ENCODE peak calls at places on chromosomes 13 and 19, in five cellular contexts. N is CD8-positive, alpha-beta T cell; F is fibroblast of lung; Z is lower lobe of right lung; J is colonic mucosa. C is an unnamed sample. For H3K4me1 and H3K27me3, the result is how much of the 10 kb centered on the place peaks cover.

GRCh38 chr19:41940443-41941409 is 12.5 kb upstream of the ERFL start:
- DNase-seq in N (no peak), F (no peak), Z (no peak), J (no peak), C (no peak)

GRCh38 chr13:22594041-22594440 is 586.7 kb upstream of the SGCG start:
- DNase-seq in N (no peak), F (no peak), Z (no peak), J (no peak), C (no peak)

GRCh38 chr13:100244431-100244830 is 155.5 kb downstream of the PCCA start:
- DNase-seq in N (no peak), F (no peak), Z (no peak), J (no peak), C (no peak)

GRCh38 chr19:41939861-41940442 is 11.7 kb upstream of the ERFL start:
- DNase-seq in N (peak), F (no peak), Z (peak), J (no peak), C (peak)

GRCh38 chr13:108700421-108701170 is 71.2 kb downstream of the MYO16 start:
- DNase-seq in N (no peak), F (peak), Z (no peak), J (no peak), C (no peak)

GRCh38 chr13:71378992-71379905 is 487.8 kb downstream of the DACH1 start:
- DNase-seq in N (no peak), F (peak), Z (no peak), J (no peak), C (no peak)

GRCh38 chr13:37201081-37201480 is 95.6 kb upstream of the CSNK1A1L start:
- DNase-seq in N (no peak), F (peak), Z (no peak), J (no peak), C (no peak)

GRCh38 chr19:10305139-10305806 is 4.3 kb downstream of the ZGLP1 start:
- DNase-seq in N (peak), F (no peak), Z (peak), J (no peak), C (peak)

GRCh38 chr19:366951-367350 is 22.4 kb upstream of the MIER2 start:
- DNase-seq in N (no peak), F (no peak), Z (no peak), J (no peak), C (no peak)

GRCh38 chr13:25848822-25849740 is 202.7 kb downstream of the SHISA2 start:
- DNase-seq in N (no peak), F (no peak), Z (no peak), J (no peak), C (no peak)

GRCh38 chr13:44899967-44900366 is 89.3 kb downstream of the NUFIP1 start:
- DNase-seq in N (no peak), F (no peak), Z (no peak), J (no peak), C (no peak)

GRCh38 chr13:21338156-21338555 is 120.9 kb downstream of the ZDHHC20 start:
- DNase-seq in N (no peak), F (no peak), Z (no peak), J (no peak), C (no peak)

GRCh38 chr13:26476111-26476743 is 81.3 kb upstream of the WASF3 start:
- DNase-seq in N (no peak), F (peak), Z (no peak), J (no peak), C (no peak)

GRCh38 chr19:10565028-10565566 is 713 bp downstream of the KRI1 start:
- DNase-seq in N (peak), F (peak), Z (peak), J (peak), C (no peak)

GRCh38 chr13:49627831-49628652 is at the start of gene ARL11:
- DNase-seq in N (peak), F (no peak), Z (peak), J (peak), C (peak)

GRCh38 chr13:98999635-98999952 is 21.7 kb upstream of the DOCK9 start:
- DNase-seq in N (no peak), F (peak), Z (no peak), J (no peak), C (no peak)

GRCh38 chr19:18110833-18111232 is 13.3 kb downstream of the MAST3 start:
- DNase-seq in N (no peak), F (no peak), Z (peak), J (peak), C (peak)

GRCh38 chr13:48783831-48784230 is 130.1 kb downstream of the CYSLTR2 start:
- DNase-seq in N (no peak), F (no peak), Z (no peak), J (no peak), C (no peak)

GRCh38 chr13:50162001-50162400 is 146.8 kb downstream of the KCNRG start:
- DNase-seq in N (no peak), F (no peak), Z (no peak), J (no peak), C (no peak)

GRCh38 chr13:110960219-110960618 is 45.4 kb upstream of the ANKRD10 start:
- DNase-seq in N (no peak), F (no peak), Z (no peak), J (no peak), C (no peak)

GRCh38 chr13:97131447-97131846 is 90.7 kb upstream of the MBNL2 start:
- DNase-seq in N (no peak), F (no peak), Z (no peak), J (no peak), C (no peak)

GRCh38 chr13:114263590-114263989 is 17.8 kb upstream of the UPF3A start:
- DNase-seq in N (peak), F (no peak), Z (no peak), J (no peak), C (no peak)

GRCh38 chr13:100209857-100210580 is 121.1 kb downstream of the PCCA start:
- DNase-seq in N (no peak), F (peak), Z (no peak), J (no peak), C (no peak)

GRCh38 chr19:43847884-43848283 is 20.8 kb downstream of the ZNF283 start:
- DNase-seq in N (no peak), F (no peak), Z (no peak), J (no peak), C (no peak)

GRCh38 chr19:50409347-50409746 is 9.4 kb upstream of the SPIB start:
- DNase-seq in N (no peak), F (no peak), Z (no peak), J (no peak), C (no peak)

GRCh38 chr13:79282976-79283375 is 123.1 kb downstream of the RBM26 start:
- DNase-seq in N (no peak), F (peak), Z (no peak), J (no peak), C (no peak)

GRCh38 chr13:93260591-93260990 is 34.0 kb downstream of the GPC6 start:
- DNase-seq in N (no peak), F (peak), Z (no peak), J (no peak), C (no peak)

GRCh38 chr19:5645409-5645808 is 22.5 kb downstream of the SAFB start:
- DNase-seq in N (no peak), F (no peak), Z (no peak), J (no peak), C (no peak)

GRCh38 chr13:61113140-61113658 is 302.4 kb downstream of the PCDH20 start:
- DNase-seq in N (no peak), F (no peak), Z (no peak), J (no peak), C (peak)

GRCh38 chr13:107289540-107289939 is 721.6 kb upstream of the ARGLU1 start:
- DNase-seq in N (no peak), F (no peak), Z (no peak), J (no peak), C (no peak)

GRCh38 chr19:15428956-15429824 is 10.4 kb upstream of the AKAP8L start:
- DNase-seq in N (no peak), F (no peak), Z (no peak), J (no peak), C (no peak)

GRCh38 chr19:15427350-15427700 is 8.5 kb upstream of the AKAP8L start:
- DNase-seq in N (no peak), F (no peak), Z (no peak), J (no peak), C (no peak)

GRCh38 chr19:15429825-15430467 is 11.2 kb upstream of the AKAP8L start:
- DNase-seq in N (no peak), F (no peak), Z (no peak), J (no peak), C (no peak)

GRCh38 chr19:15426485-15427349 is 7.9 kb upstream of the AKAP8L start:
- DNase-seq in N (no peak), F (no peak), Z (no peak), J (no peak), C (no peak)

GRCh38 chr19:15427991-15428471 is 9.2 kb upstream of the AKAP8L start:
- DNase-seq in N (no peak), F (no peak), Z (no peak), J (no peak), C (no peak)
- H3K4me1 ChIP-seq in N (under half), F (under half), Z (under half), J (under half), C (under half)

DNA sequence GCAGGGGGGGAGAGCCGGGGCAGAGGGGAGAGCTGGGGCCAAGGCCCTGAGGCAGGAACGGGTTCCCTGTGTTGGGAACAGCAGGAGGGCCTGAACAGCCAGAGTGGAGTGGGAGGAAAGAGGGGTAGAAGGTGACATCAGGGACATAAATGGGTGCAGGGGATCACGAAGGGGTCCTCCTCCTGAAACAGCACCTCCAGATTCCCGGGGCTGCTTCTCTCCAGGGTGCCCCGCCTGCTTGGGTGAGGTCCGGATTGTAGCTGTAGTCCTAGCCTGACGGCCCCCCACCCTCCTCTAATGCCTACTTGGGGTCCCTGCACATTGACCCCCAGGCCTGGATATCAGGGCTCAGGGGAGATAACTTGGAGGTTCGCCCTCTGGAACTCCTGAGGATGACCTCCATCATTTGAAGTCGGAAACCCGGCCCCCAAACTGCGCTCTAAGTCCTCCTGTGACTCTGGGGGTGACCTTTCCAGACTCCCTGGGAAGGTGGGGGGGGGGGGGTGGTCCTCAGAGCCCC is 473 bp upstream of the SCN1B start:
- DNase-seq in N (no peak), F (no peak), Z (no peak), J (no peak), C (no peak)
- H3K27ac ChIP-seq in N (no peak), F (no peak), Z (no peak), J (no peak), C (no peak)

GRCh38 chr13:113114511-113115362 is 7.9 kb upstream of the F10 start:
- DNase-seq in N (no peak), F (no peak), Z (peak), J (no peak), C (peak)

GRCh38 chr13:113116206-113116800 is 6.3 kb upstream of the F10 start:
- DNase-seq in N (no peak), F (no peak), Z (no peak), J (no peak), C (peak)

GRCh38 chr13:113115363-113116205 is 7.0 kb upstream of the F10 start:
- DNase-seq in N (no peak), F (no peak), Z (peak), J (no peak), C (peak)

GRCh38 chr13:113112893-113113845 is 7.6 kb downstream of the F7 start:
- DNase-seq in N (no peak), F (no peak), Z (peak), J (no peak), C (no peak)

DNA sequence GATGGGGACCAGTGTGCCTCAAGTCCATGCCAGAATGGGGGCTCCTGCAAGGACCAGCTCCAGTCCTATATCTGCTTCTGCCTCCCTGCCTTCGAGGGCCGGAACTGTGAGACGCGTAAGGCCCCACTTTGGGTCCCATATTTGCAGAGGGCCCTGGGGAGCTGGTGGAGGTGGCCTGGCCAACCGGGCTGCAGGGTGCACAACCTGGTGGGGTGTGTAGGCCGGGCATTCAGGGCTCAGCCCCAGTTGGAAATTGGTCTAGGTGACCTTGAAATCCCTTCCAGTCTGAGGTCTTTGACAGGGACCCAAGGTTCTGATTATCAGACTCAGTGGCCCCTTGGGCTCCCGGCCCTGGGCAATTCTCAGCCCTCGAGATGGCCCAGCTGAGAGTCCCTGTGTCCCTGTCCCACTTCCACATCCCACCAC is 8.3 kb downstream of the F7 start:
- DNase-seq in N (no peak), F (no peak), Z (peak), J (no peak), C (peak)
- H3K27me3 ChIP-seq in N (under half), F (under half), Z (under half), J (under half), C (under half)

DNA sequence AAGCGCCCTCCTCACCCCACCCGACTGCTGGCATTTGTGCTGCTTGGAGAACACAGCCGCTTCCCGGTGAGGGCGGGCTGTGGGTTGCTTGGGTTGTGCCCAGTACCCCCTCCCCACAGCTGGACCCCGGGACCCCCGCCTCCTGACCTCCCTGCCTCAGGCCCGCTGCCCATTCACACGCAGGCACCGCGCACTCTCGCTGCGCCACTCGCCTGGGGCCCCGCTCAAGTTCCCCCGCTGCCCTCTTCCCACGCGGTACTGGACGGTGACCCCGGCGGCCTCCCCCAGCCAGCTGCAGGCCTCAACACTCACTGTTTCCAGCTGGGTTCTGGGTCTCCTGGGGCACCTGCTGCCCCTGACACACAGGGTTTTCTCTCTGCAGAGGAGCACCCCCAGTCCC is 16.4 kb downstream of the PLEKHJ1 start:
- DNase-seq in N (no peak), F (no peak), Z (no peak), J (no peak), C (no peak)
- H3K4me1 ChIP-seq in N (under half), F (under half), Z (under half), J (under half), C (under half)

C was measured in left lung.